ENCODE peak calls at places on chromosomes 16 and 17, in four cellular contexts. B is HepG2, U is GM12878, P is K562. O is an unnamed sample.
A peak's percentile ranks its signal among the peaks of the same experiment; 100 is the strongest.

GRCh38 chr17:64920026-64920418 is 744 bp upstream of the LRRC37A3 start:
- DNase-seq in B (peak; percentile 46), U (no peak), P (no peak), O (no peak)

GRCh38 chr17:49486012-49486641 is 9.0 kb upstream of the NGFR start:
- DNase-seq in B (no peak), U (no peak), P (no peak), O (no peak)

GRCh38 chr16:82133798-82134197 is 36.2 kb downstream of the MPHOSPH6 start:
- DNase-seq in B (no peak), U (no peak), P (no peak), O (no peak)

GRCh38 chr17:4583796-4584124 is 569 bp upstream of the SMTNL2 start:
- DNase-seq in B (no peak), U (no peak), P (peak; percentile 49), O (peak; percentile 79)

GRCh38 chr16:82639666-82640336 is 13.0 kb downstream of the CDH13 start:
- DNase-seq in B (peak; percentile 46), U (no peak), P (peak; percentile 62), O (peak; percentile 68)

GRCh38 chr17:11391134-11391533 is 150.1 kb downstream of the SHISA6 start:
- DNase-seq in B (peak; percentile 3), U (no peak), P (peak; percentile 5), O (peak; percentile 19)

GRCh38 chr16:3045758-3046505 is 429 bp upstream of the MMP25 start:
- DNase-seq in B (no peak), U (no peak), P (peak; percentile 45), O (peak; percentile 82)

GRCh38 chr17:41801374-41802062 is 10.2 kb downstream of the P3H4 start:
- DNase-seq in B (peak; percentile 68), U (no peak), P (peak; percentile 79), O (peak; percentile 89)

GRCh38 chr17:19590912-19591551 is 57.4 kb downstream of the SLC47A1 start:
- DNase-seq in B (peak; percentile 10), U (no peak), P (no peak), O (peak; percentile 38)

GRCh38 chr17:72634621-72635020 is 457.9 kb downstream of the SLC39A11 start:
- DNase-seq in B (no peak), U (no peak), P (no peak), O (no peak)

GRCh38 chr16:22318690-22319358 is 21.6 kb downstream of the POLR3E start:
- DNase-seq in B (peak; percentile 45), U (no peak), P (peak; percentile 45), O (peak; percentile 54)

GRCh38 chr17:78271419-78272160 is 40.2 kb downstream of the TMEM235 start:
- DNase-seq in B (no peak), U (no peak), P (peak; percentile 70), O (no peak)

GRCh38 chr17:33090806-33091205 is 99.2 kb downstream of the SPACA3 start:
- DNase-seq in B (no peak), U (no peak), P (no peak), O (no peak)

GRCh38 chr17:80855968-80856862 is 135.4 kb upstream of the CHMP6 start:
- DNase-seq in B (peak; percentile 31), U (peak; percentile 77), P (peak; percentile 75), O (no peak)

GRCh38 chr17:79159926-79160325 is 85.3 kb downstream of the ENGASE start:
- DNase-seq in B (no peak), U (no peak), P (no peak), O (no peak)

GRCh38 chr17:55726440-55726839 is 3.8 kb upstream of the TMEM100 start:
- DNase-seq in B (no peak), U (no peak), P (no peak), O (peak; percentile 73)

GRCh38 chr17:57906910-57907309 is 48.3 kb downstream of the CUEDC1 start:
- DNase-seq in B (peak; percentile 88), U (no peak), P (no peak), O (no peak)

GRCh38 chr16:4846503-4846900 is 586 bp downstream of the GLYR1 start:
- DNase-seq in B (peak; percentile 35), U (no peak), P (no peak), O (peak; percentile 42)

GRCh38 chr16:4318171-4318910 is 2.5 kb downstream of the GLIS2 start:
- DNase-seq in B (no peak), U (no peak), P (no peak), O (no peak)

GRCh38 chr17:4795168-4795567 is 796 bp upstream of the PSMB6 start:
- DNase-seq in B (no peak), U (no peak), P (no peak), O (no peak)

GRCh38 chr17:64638552-64639198 is 23.4 kb downstream of the SMURF2 start:
- DNase-seq in B (no peak), U (no peak), P (no peak), O (no peak)

GRCh38 chr16:57815987-57816745 is 13.9 kb upstream of the KIFC3 start:
- DNase-seq in B (no peak), U (no peak), P (peak; percentile 29), O (peak; percentile 29)

GRCh38 chr17:67818110-67819002 is 6.9 kb upstream of the BPTF start:
- DNase-seq in B (no peak), U (peak; percentile 88), P (no peak), O (no peak)

GRCh38 chr17:29621751-29622194 is 939 bp downstream of the CORO6 start:
- DNase-seq in B (no peak), U (no peak), P (no peak), O (peak; percentile 57)

GRCh38 chr17:71757156-71757555 is 363.7 kb upstream of the SOX9 start:
- DNase-seq in B (no peak), U (no peak), P (no peak), O (peak; percentile 31)

GRCh38 chr16:53098526-53099317 is 43.9 kb downstream of the CHD9 start:
- DNase-seq in B (peak; percentile 48), U (peak; percentile 66), P (peak; percentile 32), O (peak; percentile 78)
- TF ChIP-seq GABPA in B (no peak), U (no peak), P (no peak), O (no peak)

GRCh38 chr17:45410144-45411091 is 22.3 kb downstream of the ARHGAP27 start:
- DNase-seq in B (no peak), U (no peak), P (no peak), O (peak; percentile 59)
- TF ChIP-seq NFIC in B (no peak), U (no peak), P (no peak), O (no peak)

DNA sequence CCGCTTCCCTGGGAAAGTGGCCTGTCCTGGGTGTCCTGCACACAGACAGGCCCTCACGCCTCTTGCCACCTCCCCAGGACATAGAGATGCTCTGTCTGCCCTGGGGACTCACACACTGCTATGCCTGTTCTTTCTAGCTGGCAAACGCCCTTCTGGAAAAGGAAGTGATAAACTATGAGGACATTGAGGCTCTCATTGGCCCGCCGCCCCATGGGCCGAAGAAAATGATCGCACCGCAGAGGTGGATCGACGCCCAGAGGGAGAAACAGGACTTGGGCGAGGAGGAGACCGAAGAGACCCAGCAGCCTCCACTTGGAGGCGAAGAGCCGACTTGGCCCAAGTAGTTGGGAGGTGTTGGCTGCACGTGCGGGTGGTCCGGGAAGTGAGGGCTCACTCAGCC is 3.7 kb upstream of the RPL13 start:
- DNase-seq in B (no peak), U (no peak), P (no peak), O (no peak)
- TF ChIP-seq GABPA in B (no peak), U (no peak), P (no peak), O (no peak)

GRCh38 chr17:700504-701094 is 14.0 kb downstream of the VPS53 start:
- DNase-seq in B (no peak), U (no peak), P (peak; percentile 38), O (peak; percentile 58)
- TF ChIP-seq NFIC in B (no peak), U (no peak), P (no peak), O (no peak)

DNA sequence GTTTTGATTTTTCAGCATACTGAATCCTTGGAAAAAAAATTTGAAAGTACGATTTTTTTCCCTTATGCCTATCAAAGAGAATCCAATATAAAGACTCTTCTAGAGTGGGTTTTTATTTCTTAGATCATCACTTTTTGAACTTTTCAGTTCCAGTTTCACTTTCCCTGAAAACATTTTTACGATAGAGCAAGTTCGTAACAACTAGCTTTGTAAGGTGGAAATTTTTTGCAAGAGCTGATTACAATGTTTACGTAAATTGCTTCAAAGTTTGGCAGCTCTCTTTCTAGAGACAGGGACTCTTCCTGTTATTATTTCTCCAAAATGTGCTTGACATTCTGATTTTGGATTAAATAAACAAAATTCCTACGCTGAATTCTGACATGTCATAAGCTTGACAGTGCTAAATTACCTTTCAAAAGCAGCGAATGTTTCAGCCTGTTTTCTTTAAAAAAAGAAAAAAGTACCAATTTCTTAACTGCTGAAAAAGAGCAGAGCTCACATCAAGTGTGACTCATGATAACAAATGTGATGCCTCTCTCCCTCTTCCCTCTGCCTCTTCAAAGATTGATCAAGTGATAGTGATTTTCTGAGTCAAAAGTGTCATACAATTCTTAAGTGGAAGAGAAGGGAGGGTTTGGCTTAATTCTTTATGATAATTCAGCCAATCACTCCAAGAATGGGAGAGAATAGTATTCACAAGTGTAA is 175.2 kb downstream of the KCNJ2 start:
- DNase-seq in B (no peak), U (no peak), P (no peak), O (no peak)
- TF ChIP-seq GABPA in B (no peak), U (peak; percentile 2), P (no peak), O (no peak)

GRCh38 chr16:23410176-23410575 is 42.8 kb downstream of the COG7 start:
- DNase-seq in B (no peak), U (no peak), P (no peak), O (no peak)
- TF ChIP-seq NFIC in B (no peak), U (no peak), P (no peak), O (no peak)

GRCh38 chr16:11252482-11252931 is 3.5 kb downstream of the SOCS1 start:
- DNase-seq in B (no peak), U (no peak), P (no peak), O (no peak)

GRCh38 chr16:11250786-11251524 is 5.0 kb downstream of the SOCS1 start:
- DNase-seq in B (no peak), U (no peak), P (no peak), O (no peak)

GRCh38 chr16:11250091-11250785 is 5.8 kb downstream of the SOCS1 start:
- DNase-seq in B (no peak), U (no peak), P (no peak), O (no peak)

GRCh38 chr16:11253009-11253994 is 2.7 kb downstream of the SOCS1 start:
- DNase-seq in B (no peak), U (no peak), P (peak; percentile 36), O (no peak)

GRCh38 chr16:11251525-11252481 is 4.2 kb downstream of the SOCS1 start:
- DNase-seq in B (no peak), U (no peak), P (no peak), O (no peak)
- TF ChIP-seq GABPA in B (no peak), U (no peak), P (no peak), O (no peak)

GRCh38 chr17:35361027-35361426 is 12.4 kb downstream of the SLFN11 start:
- DNase-seq in B (no peak), U (no peak), P (no peak), O (no peak)

DNA sequence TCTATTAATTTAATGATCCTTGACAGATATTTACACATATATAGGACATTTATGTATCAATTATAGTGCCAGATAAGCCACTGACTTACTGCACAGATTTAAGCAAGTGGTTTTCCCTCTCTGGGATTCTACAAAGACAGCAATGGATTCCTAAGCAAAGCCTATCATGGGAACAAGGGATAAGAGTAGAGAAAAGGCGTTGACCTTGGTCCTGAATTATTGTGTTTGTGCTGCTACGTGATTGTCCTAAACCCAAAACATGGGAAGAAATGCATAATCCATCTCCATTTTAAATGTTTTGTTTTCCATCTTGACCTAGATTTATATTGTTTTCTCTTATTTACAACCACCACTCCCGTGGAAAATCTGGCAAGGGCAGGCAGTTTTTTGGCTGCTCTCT is 14.0 kb downstream of the SLFN11 start:
- DNase-seq in B (no peak), U (no peak), P (no peak), O (no peak)
- TF ChIP-seq NFIC in B (no peak), U (no peak), P (no peak), O (no peak)

GRCh38 chr16:65353183-65353582 is 231.3 kb upstream of the CDH11 start:
- DNase-seq in B (no peak), U (no peak), P (no peak), O (no peak)
- TF ChIP-seq GABPA in B (no peak), U (no peak), P (no peak), O (no peak)